ENCODE peak calls at places on chromosome 7, in six cellular contexts. W is kidney glomerular epithelial cell; Y is activated effector memory CD4-positive, alpha-beta T cell treated with Interleukin-2 at 50 U/mL for 16 hours; O is AG10803; P is D721Med; Z is A172. J is an unnamed sample.

GRCh38 chr7:252981-253380 is 37.0 kb upstream of the FOXL3 start:
- DNase-seq in W (no peak), Y (no peak), O (no peak), P (no peak), Z (no peak), J (no peak)

GRCh38 chr7:155665957-155666287 is 21.5 kb downstream of the RBM33 start:
- DNase-seq in W (peak), Y (no peak), O (peak), P (no peak), Z (peak), J (peak)

GRCh38 chr7:108406474-108406873 is 49.8 kb downstream of the NRCAM start:
- DNase-seq in W (no peak), Y (no peak), O (peak), P (no peak), Z (no peak), J (peak)

GRCh38 chr7:7452119-7452518 is 83.6 kb downstream of the COL28A1 start:
- DNase-seq in W (no peak), Y (no peak), O (no peak), P (no peak), Z (no peak), J (no peak)

GRCh38 chr7:140049339-140050024 is 13.3 kb downstream of the PARP12 start:
- DNase-seq in W (no peak), Y (no peak), O (no peak), P (no peak), Z (peak), J (no peak)

GRCh38 chr7:28440055-28440601 is 27.8 kb downstream of the CREB5 start:
- DNase-seq in W (no peak), Y (no peak), O (no peak), P (no peak), Z (no peak), J (no peak)

GRCh38 chr7:47329320-47329926 is 252.5 kb downstream of the TNS3 start:
- DNase-seq in W (no peak), Y (no peak), O (no peak), P (no peak), Z (peak), J (no peak)

GRCh38 chr7:41885748-41886147 is 182.9 kb upstream of the INHBA start:
- DNase-seq in W (no peak), Y (no peak), O (peak), P (no peak), Z (no peak), J (peak)

GRCh38 chr7:13898957-13899670 is 90.4 kb downstream of the ETV1 start:
- DNase-seq in W (no peak), Y (no peak), O (no peak), P (no peak), Z (no peak), J (no peak)

GRCh38 chr7:20307901-20308300 is 22.8 kb upstream of the ITGB8 start:
- DNase-seq in W (no peak), Y (no peak), O (no peak), P (no peak), Z (no peak), J (no peak)

GRCh38 chr7:68311958-68312357 is 1286.3 kb upstream of the AUTS2 start:
- DNase-seq in W (no peak), Y (no peak), O (no peak), P (no peak), Z (peak), J (no peak)

GRCh38 chr7:924541-925231 is 29.8 kb downstream of the ADAP1 start:
- DNase-seq in W (no peak), Y (no peak), O (no peak), P (no peak), Z (peak), J (no peak)

GRCh38 chr7:91940171-91940570 is 491 bp upstream of the AKAP9 start:
- DNase-seq in W (peak), Y (no peak), O (peak), P (no peak), Z (peak), J (peak)

GRCh38 chr7:13826752-13827151 is 162.7 kb downstream of the ETV1 start:
- DNase-seq in W (no peak), Y (no peak), O (no peak), P (no peak), Z (peak), J (no peak)

GRCh38 chr7:66880009-66880554 is 40.9 kb upstream of the TMEM248 start:
- DNase-seq in W (no peak), Y (no peak), O (peak), P (no peak), Z (no peak), J (no peak)

GRCh38 chr7:76280408-76280807 is 22.1 kb upstream of the HSPB1 start:
- DNase-seq in W (no peak), Y (no peak), O (no peak), P (no peak), Z (no peak), J (no peak)

GRCh38 chr7:25553005-25553404 is 324.7 kb upstream of the NPVF start:
- DNase-seq in W (no peak), Y (no peak), O (no peak), P (no peak), Z (no peak), J (no peak)

GRCh38 chr7:85554294-85554877 is 367.5 kb upstream of the SEMA3D start:
- DNase-seq in W (peak), Y (no peak), O (peak), P (no peak), Z (peak), J (peak)

GRCh38 chr7:68853254-68853653 is 745.0 kb upstream of the AUTS2 start:
- DNase-seq in W (no peak), Y (no peak), O (no peak), P (no peak), Z (no peak), J (no peak)

GRCh38 chr7:24313777-24314176 is 29.8 kb downstream of the NPY start:
- DNase-seq in W (no peak), Y (no peak), O (no peak), P (no peak), Z (no peak), J (no peak)

GRCh38 chr7:131359136-131359776 is 31.6 kb downstream of the MKLN1 start:
- DNase-seq in W (no peak), Y (no peak), O (no peak), P (no peak), Z (no peak), J (peak)

GRCh38 chr7:12064716-12065115 is 146.4 kb upstream of the TMEM106B start:
- DNase-seq in W (no peak), Y (no peak), O (no peak), P (no peak), Z (no peak), J (no peak)

GRCh38 chr7:67344481-67345193 is 348.0 kb downstream of the TYW1 start:
- DNase-seq in W (no peak), Y (no peak), O (no peak), P (no peak), Z (no peak), J (no peak)

GRCh38 chr7:140010194-140010895 is 52.4 kb downstream of the PARP12 start:
- DNase-seq in W (no peak), Y (no peak), O (no peak), P (peak), Z (no peak), J (no peak)

J was measured in adipocyte.